ENCODE peak calls at places on chromosomes 2 and 18, in seven cellular contexts. I, V, Q, G, U, T and A are unnamed samples.

GRCh38 chr2:189629553-189630453 is 31.5 kb upstream of the ASNSD1 start:
- DNase-seq in V (no peak), Q (no peak), I (no peak), U (no peak), G (no peak), T (no peak), A (no peak)

GRCh38 chr2:83365476-83365875 is 1093.6 kb downstream of the SUCLG1 start:
- DNase-seq in U (no peak), G (no peak), I (no peak), T (no peak), Q (no peak), V (no peak), A (no peak)

GRCh38 chr2:39325966-39326365 is 82.2 kb upstream of the CDKL4 start:
- DNase-seq in Q (no peak), I (no peak), V (no peak), G (no peak), T (no peak), U (no peak), A (no peak)

GRCh38 chr18:59096098-59096779 is 43.4 kb upstream of the SEC11C start:
- DNase-seq in U (no peak), I (no peak), V (no peak), T (no peak), Q (no peak), G (no peak), A (no peak)

GRCh38 chr18:79753391-79753851 is 44.3 kb upstream of the KCNG2 start:
- DNase-seq in G (peak; percentile 41), U (no peak), I (no peak), T (no peak), Q (no peak), V (no peak), A (no peak)

GRCh38 chr2:186780701-186781316 is 68.2 kb downstream of the ZSWIM2 start:
- DNase-seq in I (no peak), V (no peak), G (no peak), T (no peak), U (no peak), Q (no peak), A (no peak)

GRCh38 chr2:28635251-28635650 is 116.4 kb upstream of the PPP1CB start:
- DNase-seq in U (no peak), G (peak; percentile 49), I (no peak), T (no peak), Q (peak; percentile 71), V (no peak), A (no peak)

GRCh38 chr18:28044036-28044435 is 132.9 kb downstream of the CDH2 start:
- DNase-seq in G (no peak), Q (no peak), I (no peak), V (no peak), U (no peak), T (no peak), A (no peak)

GRCh38 chr2:209368924-209369323 is 54.9 kb upstream of the MAP2 start:
- DNase-seq in I (no peak), G (peak; percentile 91), Q (peak; percentile 74), U (peak; percentile 66), T (no peak), V (peak; percentile 95), A (peak; percentile 33)

GRCh38 chr2:103656558-103656957 is 894.7 kb downstream of the TMEM182 start:
- DNase-seq in I (no peak), T (no peak), V (no peak), Q (no peak), G (no peak), U (no peak), A (no peak)

GRCh38 chr2:236507393-236508085 is 62.1 kb upstream of the ACKR3 start:
- DNase-seq in G (peak; percentile 72), V (peak; percentile 55), T (no peak), Q (peak; percentile 58), I (no peak), U (no peak), A (no peak)

GRCh38 chr2:152418688-152419087 is 83.7 kb downstream of the FMNL2 start:
- DNase-seq in G (no peak), V (no peak), U (no peak), T (peak; percentile 13), Q (no peak), I (no peak), A (no peak)

GRCh38 chr2:237923507-237924163 is 43.2 kb upstream of the UBE2F start:
- DNase-seq in T (peak; percentile 90), I (peak; percentile 89), V (peak; percentile 23), Q (peak; percentile 67), U (peak; percentile 91), G (peak; percentile 83), A (no peak)

GRCh38 chr2:3261511-3261910 is 116.1 kb downstream of the EIPR1 start:
- DNase-seq in V (no peak), G (no peak), T (no peak), U (no peak), I (no peak), Q (no peak), A (no peak)

GRCh38 chr2:60583604-60584003 is 30.1 kb upstream of the BCL11A start:
- DNase-seq in V (no peak), I (no peak), Q (no peak), G (no peak), T (no peak), U (no peak), A (no peak)

GRCh38 chr2:67790622-67791021 is 272.2 kb downstream of the C1D start:
- DNase-seq in U (no peak), G (no peak), V (no peak), I (no peak), Q (no peak), T (no peak), A (no peak)

GRCh38 chr2:53907582-53907981 is 47.8 kb upstream of the GPR75 start:
- DNase-seq in G (no peak), Q (no peak), T (no peak), U (no peak), V (no peak), I (no peak), A (no peak)

GRCh38 chr2:229654437-229654836 is 59.9 kb downstream of the DNER start:
- DNase-seq in T (no peak), Q (no peak), G (peak; percentile 63), V (no peak), I (no peak), U (no peak), A (no peak)

GRCh38 chr2:29195796-29196195 is 80.6 kb downstream of the CLIP4 start:
- DNase-seq in G (no peak), I (no peak), U (no peak), Q (no peak), V (no peak), T (no peak), A (no peak)

GRCh38 chr18:13558790-13559189 is 167.6 kb downstream of the FAM210A start:
- DNase-seq in T (no peak), U (no peak), G (no peak), I (no peak), V (no peak), Q (no peak), A (no peak)

GRCh38 chr18:66792466-66792865 is 188.6 kb upstream of the CDH19 start:
- DNase-seq in G (no peak), Q (no peak), I (no peak), T (no peak), V (no peak), U (no peak), A (no peak)

GRCh38 chr2:116732322-116732721 is 1082.2 kb upstream of the DDX18 start:
- DNase-seq in G (no peak), T (no peak), U (no peak), V (no peak), Q (no peak), I (no peak), A (no peak)

GRCh38 chr2:159755788-159756187 is 42.2 kb downstream of the CD302 start:
- DNase-seq in G (no peak), T (peak; percentile 8), Q (no peak), V (no peak), I (no peak), U (no peak), A (peak; percentile 26)

GRCh38 chr2:33492735-33493134 is 16.3 kb downstream of the RASGRP3 start:
- DNase-seq in Q (no peak), T (no peak), I (no peak), U (no peak), G (no peak), V (no peak), A (no peak)
- TF ChIP-seq POLR2A in Q (no peak), T (no peak), I (peak; percentile 59), U (no peak), G (no peak), V (no peak), A (no peak)

GRCh38 chr2:151292546-151292945 is 3.1 kb upstream of the NMI start:
- DNase-seq in T (no peak), G (no peak), I (no peak), Q (no peak), V (no peak), U (no peak), A (no peak)

GRCh38 chr2:151289972-151290335 is 486 bp upstream of the NMI start:
- DNase-seq in T (peak; percentile 90), Q (no peak), V (no peak), I (no peak), G (peak; percentile 67), U (no peak), A (peak; percentile 31)

GRCh38 chr2:151290467-151290866 is 999 bp upstream of the NMI start:
- DNase-seq in G (no peak), I (no peak), T (peak; percentile 70), Q (no peak), V (no peak), U (no peak), A (no peak)

GRCh38 chr2:151292124-151292523 is 2.7 kb upstream of the NMI start:
- DNase-seq in I (no peak), U (no peak), Q (no peak), T (peak; percentile 81), G (no peak), V (no peak), A (no peak)

GRCh38 chr2:151291224-151291623 is 1.8 kb upstream of the NMI start:
- DNase-seq in G (no peak), U (no peak), Q (no peak), T (no peak), I (no peak), V (no peak), A (no peak)
- TF ChIP-seq POLR2A in G (no peak), U (no peak), Q (no peak), T (no peak), I (no peak), V (no peak), A (no peak)

GRCh38 chr2:37619230-37619956 is 52.0 kb downstream of the CDC42EP3 start:
- DNase-seq in I (no peak), T (no peak), Q (no peak), V (no peak), U (no peak), G (no peak), A (no peak)
- TF ChIP-seq POLR2A in I (no peak), T (no peak), Q (no peak), V (no peak), U (no peak), G (no peak), A (no peak)

DNA sequence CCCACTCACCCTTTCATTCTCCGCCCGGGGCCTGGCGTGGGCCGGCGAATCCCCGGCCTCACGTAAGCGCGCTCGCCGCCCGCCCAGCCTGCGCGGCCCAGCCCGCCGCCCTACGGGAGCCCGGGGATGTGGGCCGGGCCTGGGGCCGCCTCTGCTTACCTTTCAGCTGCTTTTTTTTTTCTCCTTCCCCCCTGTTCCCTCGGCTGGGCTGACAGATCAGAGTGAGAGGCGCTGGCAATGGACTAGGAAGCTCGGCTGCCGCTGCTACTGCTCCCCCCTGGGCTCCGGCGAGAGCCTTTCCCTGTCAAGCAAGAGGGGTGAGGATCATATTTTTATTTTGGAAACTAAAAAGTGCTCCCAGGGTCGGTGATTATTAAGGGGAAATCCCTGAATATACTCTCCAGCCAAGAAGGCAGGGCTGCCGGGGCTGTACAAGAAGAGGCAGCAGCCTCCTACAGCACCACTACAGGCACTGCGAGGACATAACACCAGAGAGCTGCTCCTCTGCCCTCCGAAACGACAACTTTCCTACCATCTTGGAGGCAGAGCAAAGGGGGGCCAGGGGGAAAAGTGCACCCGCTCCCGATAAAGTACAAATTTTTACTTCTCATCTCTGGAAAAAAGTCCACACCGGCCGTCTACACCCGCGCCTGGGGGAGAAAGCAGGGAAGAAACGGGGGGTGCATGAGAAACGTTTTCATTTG is at the start of gene INO80D:
- DNase-seq in V (peak; percentile 78), G (peak; percentile 90), U (peak; percentile 87), Q (peak; percentile 80), I (peak; percentile 50), T (peak; percentile 93), A (peak; percentile 47)
- TF ChIP-seq POLR2A in V (peak; percentile 60), G (peak; percentile 84), U (peak; percentile 84), Q (no peak), I (peak; percentile 84), T (peak; percentile 94), A (peak; percentile 76)